ENCODE peak calls at places on chromosomes 16 and 17, in five cellular contexts. One of them, this sample, is unnamed.

GRCh38 chr17:60311936-60312335 is 80.0 kb downstream of the USP32 start:
- DNase-seq in GM12878: no peak
- DNase-seq in SK-N-SH: no peak
- DNase-seq in K562: no peak
- DNase-seq in HepG2: no peak
- DNase-seq in this sample: no peak

GRCh38 chr16:28910046-28911031 is 14.7 kb downstream of the RABEP2 start:
- DNase-seq in GM12878: no peak
- DNase-seq in SK-N-SH: no peak
- DNase-seq in K562: no peak
- DNase-seq in HepG2: no peak
- DNase-seq in this sample: no peak

GRCh38 chr17:30218689-30219266 is 16.7 kb downstream of the SLC6A4 start:
- DNase-seq in GM12878: no peak
- DNase-seq in SK-N-SH: no peak
- DNase-seq in K562: no peak
- DNase-seq in HepG2: no peak
- DNase-seq in this sample: no peak

GRCh38 chr16:88965411-88965810 is 11.6 kb downstream of the CBFA2T3 start:
- DNase-seq in GM12878: no peak
- DNase-seq in SK-N-SH: no peak
- DNase-seq in K562: no peak
- DNase-seq in HepG2: no peak
- DNase-seq in this sample: no peak

GRCh38 chr17:41518031-41518430 is 659 bp downstream of the KRT15 start:
- DNase-seq in GM12878: no peak
- DNase-seq in SK-N-SH: no peak
- DNase-seq in K562: no peak
- DNase-seq in HepG2: no peak
- DNase-seq in this sample: no peak

GRCh38 chr16:88408561-88408960 is 25.8 kb downstream of the ZNF469 start:
- DNase-seq in GM12878: no peak
- DNase-seq in SK-N-SH: no peak
- DNase-seq in K562: no peak
- DNase-seq in HepG2: no peak
- DNase-seq in this sample: no peak

GRCh38 chr16:31298340-31298739 is 38.6 kb downstream of the ITGAM start:
- DNase-seq in GM12878: no peak
- DNase-seq in SK-N-SH: no peak
- DNase-seq in K562: no peak
- DNase-seq in HepG2: no peak
- DNase-seq in this sample: no peak

GRCh38 chr17:74182041-74182783 is 21.3 kb upstream of the RPL38 start:
- DNase-seq in GM12878: no peak
- DNase-seq in SK-N-SH: no peak
- DNase-seq in K562: no peak
- DNase-seq in HepG2: no peak
- DNase-seq in this sample: no peak

GRCh38 chr17:47733047-47733413 is at the start of gene TBX21:
- DNase-seq in GM12878: no peak
- DNase-seq in SK-N-SH: peak; percentile 93
- DNase-seq in K562: peak; percentile 88
- DNase-seq in HepG2: peak; percentile 73
- DNase-seq in this sample: peak; percentile 78

GRCh38 chr16:28280881-28281836 is 11.2 kb upstream of the SBK1 start:
- DNase-seq in GM12878: no peak
- DNase-seq in SK-N-SH: no peak
- DNase-seq in K562: no peak
- DNase-seq in HepG2: no peak
- DNase-seq in this sample: no peak

GRCh38 chr17:39197380-39198185 is at the start of gene CACNB1:
- DNase-seq in GM12878: no peak
- DNase-seq in SK-N-SH: peak; percentile 95
- DNase-seq in K562: peak; percentile 87
- DNase-seq in HepG2: peak; percentile 45
- DNase-seq in this sample: peak; percentile 85

GRCh38 chr17:2054740-2055493 is at the start of gene HIC1:
- DNase-seq in GM12878: no peak
- DNase-seq in SK-N-SH: peak; percentile 93
- DNase-seq in K562: peak; percentile 51
- DNase-seq in HepG2: peak; percentile 24
- DNase-seq in this sample: peak; percentile 90

GRCh38 chr16:55557186-55557585 is 9.3 kb upstream of the CAPNS2 start:
- DNase-seq in GM12878: no peak
- DNase-seq in SK-N-SH: no peak
- DNase-seq in K562: no peak
- DNase-seq in HepG2: no peak
- DNase-seq in this sample: no peak

GRCh38 chr16:4477966-4478365 is 1.8 kb downstream of the HMOX2 start:
- DNase-seq in GM12878: no peak
- DNase-seq in SK-N-SH: peak; percentile 31
- DNase-seq in K562: no peak
- DNase-seq in HepG2: no peak
- DNase-seq in this sample: no peak

GRCh38 chr16:72635104-72635503 is 412.8 kb downstream of the ZFHX3 start:
- DNase-seq in GM12878: no peak
- DNase-seq in SK-N-SH: no peak
- DNase-seq in K562: no peak
- DNase-seq in HepG2: no peak
- DNase-seq in this sample: no peak

GRCh38 chr17:39210093-39210434 is 10.0 kb downstream of the RPL19 start:
- DNase-seq in GM12878: no peak
- DNase-seq in SK-N-SH: no peak
- DNase-seq in K562: no peak
- DNase-seq in HepG2: no peak
- DNase-seq in this sample: no peak

GRCh38 chr16:72815348-72816318 is 232.3 kb downstream of the ZFHX3 start:
- DNase-seq in GM12878: peak; percentile 16
- DNase-seq in SK-N-SH: no peak
- DNase-seq in K562: no peak
- DNase-seq in HepG2: no peak
- DNase-seq in this sample: no peak

GRCh38 chr17:50986989-50987660 is 121.0 kb upstream of the TOB1 start:
- DNase-seq in GM12878: no peak
- DNase-seq in SK-N-SH: no peak
- DNase-seq in K562: no peak
- DNase-seq in HepG2: no peak
- DNase-seq in this sample: no peak

GRCh38 chr17:80294210-80294609 is 33.6 kb downstream of the RNF213 start:
- DNase-seq in GM12878: no peak
- DNase-seq in SK-N-SH: no peak
- DNase-seq in K562: no peak
- DNase-seq in HepG2: no peak
- DNase-seq in this sample: no peak

GRCh38 chr16:17471745-17472075 is 950 bp upstream of the XYLT1 start:
- DNase-seq in GM12878: no peak
- DNase-seq in SK-N-SH: no peak
- DNase-seq in K562: no peak
- DNase-seq in HepG2: no peak
- DNase-seq in this sample: no peak

GRCh38 chr16:73956592-73957495 is 339.8 kb upstream of the PSMD7 start:
- DNase-seq in GM12878: peak; percentile 2
- DNase-seq in SK-N-SH: peak; percentile 65
- DNase-seq in K562: peak; percentile 44
- DNase-seq in HepG2: peak; percentile 50
- DNase-seq in this sample: no peak

GRCh38 chr16:1983544-1984346 is at the start of gene GFER:
- DNase-seq in GM12878: peak; percentile 43
- DNase-seq in SK-N-SH: peak; percentile 99
- DNase-seq in K562: peak; percentile 93
- DNase-seq in HepG2: peak; percentile 81
- DNase-seq in this sample: peak; percentile 95

DNA sequence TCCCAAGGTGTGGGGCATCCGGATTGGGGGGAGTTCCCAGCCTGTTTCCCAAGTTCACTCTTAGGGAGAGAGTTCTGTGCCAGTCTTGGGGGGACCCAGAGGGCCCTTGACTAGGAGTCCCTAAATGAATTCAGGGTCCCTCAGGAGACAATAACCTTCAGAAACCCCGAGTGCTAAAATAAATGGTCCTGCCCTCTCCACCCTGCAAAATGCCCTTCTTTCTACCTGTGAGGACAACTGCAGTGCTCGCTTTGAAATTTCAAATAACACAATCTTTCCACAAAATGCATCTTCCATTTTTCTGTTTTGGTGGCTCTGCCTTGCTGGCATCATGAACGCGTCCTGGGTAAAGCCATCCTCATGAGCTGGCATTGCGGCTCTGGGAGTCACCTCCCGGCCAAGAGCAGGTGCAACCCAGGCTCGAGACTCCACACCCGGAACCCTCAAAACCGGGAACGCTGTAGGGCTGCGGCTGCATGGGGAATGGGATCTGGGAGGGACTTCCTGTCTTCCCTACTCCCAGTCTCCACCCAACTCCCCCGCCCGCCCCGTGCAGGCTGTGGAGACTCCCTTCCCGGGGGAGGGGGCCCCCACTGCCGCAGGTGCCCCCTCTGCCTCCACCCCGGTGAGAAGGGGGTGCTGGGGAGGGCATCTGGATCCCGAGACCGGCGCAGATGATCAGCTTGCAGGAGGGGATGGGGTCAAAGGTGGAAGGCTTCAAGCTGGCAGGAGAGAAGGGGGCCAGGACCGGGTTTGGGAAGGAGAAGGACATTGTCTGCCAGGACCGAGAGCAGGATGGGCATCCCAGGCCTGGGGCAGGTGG is at the start of gene ZNF205:
- DNase-seq in GM12878: no peak
- DNase-seq in SK-N-SH: peak; percentile 92
- DNase-seq in K562: peak; percentile 90
- DNase-seq in HepG2: peak; percentile 70
- DNase-seq in this sample: no peak
- TF ChIP-seq POLR2AphosphoS5 in GM12878: no peak
- TF ChIP-seq POLR2AphosphoS5 in SK-N-SH: peak; percentile 66
- TF ChIP-seq POLR2AphosphoS5 in K562: no peak
- TF ChIP-seq POLR2AphosphoS5 in HepG2: peak; percentile 62
- TF ChIP-seq POLR2AphosphoS5 in this sample: peak; percentile 28

DNA sequence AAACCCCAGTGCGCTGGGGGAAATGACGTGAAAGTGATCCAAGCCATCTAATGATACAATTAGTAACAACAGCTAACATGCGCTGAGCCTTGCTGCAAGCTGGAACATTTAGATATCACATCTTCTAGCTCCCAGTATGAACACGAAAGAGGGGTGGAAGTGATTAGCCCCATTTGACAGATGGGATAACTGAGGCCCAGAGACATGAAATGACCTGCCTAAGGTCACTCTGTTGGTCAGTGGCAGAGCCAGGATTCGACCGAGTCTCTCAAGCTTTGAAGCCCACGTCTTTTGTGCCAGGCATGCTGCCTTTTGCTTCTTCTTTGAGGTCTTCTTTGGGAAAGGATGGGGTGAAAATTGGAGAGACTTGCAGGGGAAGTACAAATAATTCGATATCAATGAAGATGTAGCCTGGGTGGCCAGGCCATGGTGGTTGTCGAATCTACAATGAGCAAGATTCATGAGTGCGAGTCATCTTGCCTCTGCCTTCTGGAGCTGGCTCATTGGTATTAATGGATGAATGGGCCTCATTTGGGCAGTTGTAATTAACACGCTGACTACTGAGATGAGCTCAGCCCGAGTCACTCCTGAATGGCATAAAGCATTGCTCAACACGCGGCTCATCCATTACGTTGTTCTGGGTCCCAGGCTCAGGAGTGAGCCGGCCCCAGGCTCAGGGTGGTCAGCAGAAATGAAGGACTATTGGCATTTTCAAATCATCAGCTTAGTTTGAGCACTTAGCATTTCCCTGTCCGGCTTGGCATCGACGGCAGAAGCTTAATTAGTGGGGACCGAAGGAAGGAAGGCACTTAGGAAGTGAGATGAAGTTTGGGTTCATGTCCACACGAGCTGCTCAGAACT is 28.0 kb upstream of the GPRC5B start:
- DNase-seq in GM12878: no peak
- DNase-seq in SK-N-SH: no peak
- DNase-seq in K562: no peak
- DNase-seq in HepG2: no peak
- DNase-seq in this sample: no peak
- TF ChIP-seq RFX5 in GM12878: no peak
- TF ChIP-seq RFX5 in SK-N-SH: no peak
- TF ChIP-seq RFX5 in K562: no peak
- TF ChIP-seq RFX5 in HepG2: no peak
- TF ChIP-seq RFX5 in this sample: no peak

GRCh38 chr17:57377094-57377493 is 120.8 kb downstream of the MSI2 start:
- DNase-seq in GM12878: no peak
- DNase-seq in SK-N-SH: no peak
- DNase-seq in K562: no peak
- DNase-seq in HepG2: peak; percentile 67
- DNase-seq in this sample: no peak
- TF ChIP-seq EP300 in GM12878: no peak
- TF ChIP-seq EP300 in SK-N-SH: no peak
- TF ChIP-seq EP300 in K562: no peak
- TF ChIP-seq EP300 in HepG2: peak; percentile 80
- TF ChIP-seq EP300 in this sample: no peak

GRCh38 chr17:77281904-77282367 is 141.2 kb downstream of the SEC14L1 start:
- DNase-seq in GM12878: no peak
- DNase-seq in SK-N-SH: no peak
- DNase-seq in K562: no peak
- DNase-seq in HepG2: no peak
- DNase-seq in this sample: no peak

GRCh38 chr17:77282524-77283515 is 142.1 kb downstream of the SEC14L1 start:
- DNase-seq in GM12878: peak; percentile 31
- DNase-seq in SK-N-SH: peak; percentile 71
- DNase-seq in K562: no peak
- DNase-seq in HepG2: peak; percentile 65
- DNase-seq in this sample: no peak

GRCh38 chr17:77280304-77280910 is 139.6 kb downstream of the SEC14L1 start:
- DNase-seq in GM12878: no peak
- DNase-seq in SK-N-SH: peak; percentile 33
- DNase-seq in K562: no peak
- DNase-seq in HepG2: no peak
- DNase-seq in this sample: no peak

GRCh38 chr17:77279448-77280303 is 138.9 kb downstream of the SEC14L1 start:
- DNase-seq in GM12878: no peak
- DNase-seq in SK-N-SH: peak; percentile 44
- DNase-seq in K562: peak; percentile 86
- DNase-seq in HepG2: peak; percentile 86
- DNase-seq in this sample: no peak

DNA sequence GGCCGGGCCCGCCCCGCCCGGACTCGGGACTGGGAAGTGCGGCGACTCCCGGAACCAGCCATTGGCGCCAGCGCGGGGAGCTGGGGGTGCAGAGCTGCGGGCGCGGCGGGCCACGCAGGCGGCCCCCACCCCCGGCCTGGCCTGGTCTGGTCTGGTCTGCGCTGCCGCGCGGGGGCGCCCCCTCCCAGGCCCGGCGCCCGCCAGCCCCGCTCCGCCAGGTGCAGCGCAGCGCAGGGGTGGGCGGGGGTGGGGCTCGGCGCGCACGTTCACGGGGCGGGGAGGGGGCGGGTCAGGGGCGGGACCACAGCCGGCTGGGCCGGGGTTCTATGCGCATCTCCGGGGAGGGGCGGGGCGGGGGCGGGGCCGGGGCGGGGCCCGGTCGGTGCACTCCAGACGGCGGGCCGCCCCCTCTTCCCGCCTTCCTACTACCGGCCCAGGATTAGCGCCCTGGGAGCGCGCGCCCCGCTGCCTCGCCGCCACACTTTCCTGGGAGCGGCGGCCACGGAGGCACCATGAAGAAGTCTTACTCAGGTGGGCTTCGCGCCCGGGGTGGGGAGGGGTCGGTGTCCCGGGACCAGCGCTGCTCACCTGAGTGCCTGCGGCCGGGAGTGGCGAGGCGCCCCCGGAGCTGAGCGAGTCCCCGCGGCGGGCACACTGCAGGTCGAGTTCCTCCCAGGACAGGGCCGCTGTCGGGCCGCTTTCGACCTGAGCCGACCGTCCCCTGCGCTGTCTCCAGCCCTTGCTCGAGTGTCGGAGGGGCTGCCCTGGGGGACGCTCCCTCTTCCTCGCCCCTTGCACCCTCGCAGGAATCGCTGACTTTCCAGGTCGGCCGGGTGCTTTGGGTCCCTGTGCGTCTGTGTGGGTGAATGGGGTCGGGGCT is 140.5 kb downstream of the SEC14L1 start:
- DNase-seq in GM12878: no peak
- DNase-seq in SK-N-SH: peak; percentile 98
- DNase-seq in K562: peak; percentile 96
- DNase-seq in HepG2: peak; percentile 65
- DNase-seq in this sample: no peak
- TF ChIP-seq POLR2AphosphoS5 in GM12878: no peak
- TF ChIP-seq POLR2AphosphoS5 in SK-N-SH: no peak
- TF ChIP-seq POLR2AphosphoS5 in K562: no peak
- TF ChIP-seq POLR2AphosphoS5 in HepG2: peak; percentile 78
- TF ChIP-seq POLR2AphosphoS5 in this sample: no peak

This sample was measured in H1.